ENCODE peak calls at places on chromosomes 6 and 20, in ten cellular contexts. F is memory B cell; R is HFFc6; S is EH; H is AG20443; E is activated CD4-positive, alpha-beta T cell treated with anti-CD3 and anti-CD28 coated beads, Interleukin-2, amount 10 ng/mL, durations not matched to agents 7 days and 5 days; W is stimulated activated CD4-positive, alpha-beta T cell treated with anti-CD3 and anti-CD28 coated beads, Interleukin-15, amount 100 ng/mL, for 1 hour; K is activated T-cell treated with anti-CD3 and anti-CD28 coated beads for 24 hours; N is endothelial cell; A is NCI-H524. I is an unnamed sample.

GRCh38 chr6:124962617-124963415 is 579 bp downstream of the RNF217 start:
- DNase-seq in F (no peak), R (peak), S (peak), H (peak), E (no peak), W (no peak), K (no peak), N (peak), A (peak), I (peak)

GRCh38 chr6:85516168-85516567 is 66.3 kb downstream of the NT5E start:
- DNase-seq in F (no peak), R (no peak), S (peak), H (peak), E (no peak), W (no peak), K (no peak), N (no peak), A (no peak), I (no peak)

GRCh38 chr20:61608275-61609085 is 356.4 kb downstream of the CDH4 start:
- DNase-seq in F (no peak), R (no peak), S (peak), H (peak), E (no peak), W (no peak), K (no peak), N (peak), A (no peak), I (no peak)

GRCh38 chr6:1609662-1610496 is at the start of gene FOXC1:
- DNase-seq in F (peak), R (peak), S (peak), H (peak), E (no peak), W (no peak), K (no peak), N (peak), A (peak), I (peak)

GRCh38 chr6:38220069-38220723 is 400.7 kb downstream of the ZFAND3 start:
- DNase-seq in F (no peak), R (no peak), S (no peak), H (no peak), E (no peak), W (no peak), K (no peak), N (no peak), A (no peak), I (no peak)

GRCh38 chr20:20303320-20303719 is 64.6 kb upstream of the INSM1 start:
- DNase-seq in F (no peak), R (no peak), S (no peak), H (no peak), E (no peak), W (no peak), K (no peak), N (no peak), A (no peak), I (no peak)

GRCh38 chr20:58675146-58675584 is 17.4 kb upstream of the NPEPL1 start:
- DNase-seq in F (no peak), R (no peak), S (no peak), H (no peak), E (no peak), W (no peak), K (no peak), N (no peak), A (no peak), I (no peak)

GRCh38 chr6:30272032-30272431 is 54.7 kb upstream of the TRIM39 start:
- DNase-seq in F (no peak), R (no peak), S (peak), H (no peak), E (no peak), W (no peak), K (no peak), N (no peak), A (no peak), I (no peak)

GRCh38 chr20:2937902-2938301 is 64.6 kb downstream of the PTPRA start:
- DNase-seq in F (no peak), R (no peak), S (no peak), H (no peak), E (no peak), W (no peak), K (no peak), N (no peak), A (no peak), I (no peak)

GRCh38 chr6:127855542-127856159 is 45.2 kb downstream of the THEMIS start:
- DNase-seq in F (no peak), R (no peak), S (peak), H (peak), E (peak), W (no peak), K (peak), N (peak), A (peak), I (no peak)

GRCh38 chr6:7052441-7052936 is 55.3 kb upstream of the RREB1 start:
- DNase-seq in F (no peak), R (peak), S (peak), H (peak), E (no peak), W (no peak), K (no peak), N (peak), A (peak), I (peak)

GRCh38 chr20:25282034-25282781 is 34.3 kb downstream of the PYGB start:
- DNase-seq in F (no peak), R (no peak), S (no peak), H (no peak), E (no peak), W (no peak), K (no peak), N (no peak), A (no peak), I (peak)

GRCh38 chr6:28738396-28738765 is 185.4 kb downstream of the TRIM27 start:
- DNase-seq in F (no peak), R (no peak), S (no peak), H (no peak), E (no peak), W (no peak), K (no peak), N (no peak), A (peak), I (no peak)

GRCh38 chr6:20509211-20509610 is 25.0 kb upstream of the CDKAL1 start:
- DNase-seq in F (no peak), R (no peak), S (no peak), H (no peak), E (no peak), W (no peak), K (no peak), N (no peak), A (no peak), I (no peak)

GRCh38 chr20:45235995-45236394 is 14.8 kb downstream of the SEMG2 start:
- DNase-seq in F (no peak), R (no peak), S (no peak), H (no peak), E (no peak), W (no peak), K (no peak), N (peak), A (no peak), I (no peak)

I was measured in ovary.